ENCODE peak calls at places on chromosomes 5 and 9, in seven cellular contexts. N is fibroblast of lung, G is cardiac muscle cell, Q is left lung, W is posterior cingulate gyrus, H is heart left ventricle, Z is IMR-90. B is an unnamed sample.

GRCh38 chr5:180811623-180812119 is 9.1 kb upstream of the MGAT1 start:
- DNase-seq in N (no peak), G (no peak), Q (no peak), W (no peak), H (no peak), Z (no peak), B (no peak)

GRCh38 chr9:135282808-135283207 is 195.3 kb downstream of the OLFM1 start:
- DNase-seq in N (no peak), G (no peak), Q (peak), W (no peak), H (no peak), Z (no peak), B (no peak)

GRCh38 chr5:56989676-56990075 is 37.8 kb upstream of the MIER3 start:
- DNase-seq in N (no peak), G (no peak), Q (no peak), W (no peak), H (no peak), Z (no peak), B (no peak)

GRCh38 chr9:121929893-121930875 is 162.9 kb downstream of the TTLL11 start:
- DNase-seq in N (no peak), G (no peak), Q (no peak), W (no peak), H (no peak), Z (no peak), B (no peak)

GRCh38 chr5:165039748-165040147 is 1534.3 kb downstream of the MAT2B start:
- DNase-seq in N (no peak), G (no peak), Q (no peak), W (no peak), H (no peak), Z (no peak), B (no peak)

GRCh38 chr9:126965541-126966428 is 51.2 kb downstream of the RALGPS1 start:
- DNase-seq in N (peak), G (peak), Q (peak), W (peak), H (peak), Z (peak), B (no peak)

GRCh38 chr9:16809912-16810610 is 60.4 kb downstream of the BNC2 start:
- DNase-seq in N (no peak), G (no peak), Q (no peak), W (no peak), H (no peak), Z (no peak), B (no peak)

GRCh38 chr5:159549046-159549445 is 218.8 kb upstream of the IL12B start:
- DNase-seq in N (no peak), G (no peak), Q (no peak), W (no peak), H (no peak), Z (no peak), B (no peak)

GRCh38 chr5:95727764-95728191 is 3.4 kb upstream of the RHOBTB3 start:
- DNase-seq in N (peak), G (peak), Q (no peak), W (no peak), H (no peak), Z (no peak), B (no peak)